ENCODE peak calls at places on chromosome 9, in ten cellular contexts. L is fibroblast of gingiva; X is AG10803; N is RCC 7860; G is stimulated activated CD8-positive, alpha-beta memory T cell treated with anti-CD3 and anti-CD28 coated beads, Interleukin-7, amount 100 ng/mL, for 48 hours; R is HFFc6; V is iPS DF 19.7; Z is stimulated activated CD4-positive, alpha-beta T cell treated with anti-CD3 and anti-CD28 coated beads, Interleukin-12 subunit alpha, Interleukin-12 subunit beta, amount 100 ng/mL, for 4 hours; O is HEK293T; D is H9. Y is an unnamed sample.
A peak's percentile ranks its signal among the peaks of the same experiment; 100 is the strongest.

GRCh38 chr9:126532019-126532462 is 81.7 kb upstream of the LMX1B start:
- DNase-seq in D (peak; percentile 25), L (peak; percentile 88), G (no peak), X (peak; percentile 58), Z (no peak), N (no peak), R (no peak), O (no peak), V (no peak), Y (no peak)

GRCh38 chr9:75866273-75866871 is 24.1 kb upstream of the PCSK5 start:
- DNase-seq in L (peak; percentile 41), N (peak; percentile 37), Z (peak; percentile 17), V (no peak), G (no peak), X (peak; percentile 46), D (no peak), R (peak; percentile 20), O (peak; percentile 28), Y (peak; percentile 59)

GRCh38 chr9:95100071-95100627 is 217.4 kb downstream of the FANCC start:
- DNase-seq in N (peak; percentile 36), Z (no peak), D (no peak), O (no peak), L (no peak), G (no peak), V (no peak), R (no peak), X (peak; percentile 41), Y (peak; percentile 79)

GRCh38 chr9:88433583-88434240 is 45.5 kb downstream of the SPIN1 start:
- DNase-seq in L (no peak), V (no peak), Z (no peak), O (no peak), G (no peak), D (no peak), X (no peak), N (peak; percentile 44), R (peak; percentile 17), Y (no peak)

GRCh38 chr9:98118640-98119601 is at the start of gene TRIM14:
- DNase-seq in V (no peak), N (peak; percentile 46), G (peak; percentile 41), O (peak; percentile 63), X (peak; percentile 41), R (peak; percentile 49), Z (peak; percentile 56), D (peak; percentile 80), L (peak; percentile 44), Y (no peak)

GRCh38 chr9:82606761-82607382 is 456.1 kb downstream of the RASEF start:
- DNase-seq in X (peak; percentile 72), D (peak; percentile 53), Z (no peak), O (peak; percentile 53), L (peak; percentile 62), V (peak; percentile 38), N (peak; percentile 51), R (peak; percentile 74), G (no peak), Y (peak; percentile 59)

GRCh38 chr9:68705636-68706578 is 867 bp downstream of the PIP5K1B start:
- DNase-seq in V (no peak), O (peak; percentile 14), R (no peak), G (no peak), L (no peak), Z (no peak), X (no peak), N (no peak), D (peak; percentile 29), Y (no peak)

GRCh38 chr9:34179528-34180138 is 790 bp downstream of the UBAP1 start:
- DNase-seq in R (peak; percentile 50), V (no peak), D (no peak), O (no peak), L (peak; percentile 88), Z (no peak), X (peak; percentile 79), N (no peak), G (no peak), Y (no peak)

GRCh38 chr9:87683751-87684626 is 41.9 kb upstream of the CTSL start:
- DNase-seq in D (peak; percentile 55), O (no peak), V (no peak), Z (no peak), R (no peak), N (no peak), G (no peak), L (no peak), X (no peak), Y (no peak)

GRCh38 chr9:117073539-117074336 is 341.1 kb downstream of the ASTN2 start:
- DNase-seq in V (peak; percentile 12), X (no peak), Z (no peak), L (no peak), D (peak; percentile 67), O (peak; percentile 39), R (no peak), N (no peak), G (no peak), Y (peak; percentile 19)

GRCh38 chr9:407255-407654 is 192.6 kb downstream of the DOCK8 start:
- DNase-seq in Z (no peak), V (no peak), O (no peak), R (no peak), L (peak; percentile 9), G (no peak), X (no peak), D (no peak), N (no peak), Y (peak; percentile 6)

GRCh38 chr9:109182940-109183798 is 16.1 kb upstream of the FRRS1L start:
- DNase-seq in V (no peak), X (peak; percentile 25), R (peak; percentile 4), D (peak; percentile 72), Z (no peak), N (peak; percentile 47), G (no peak), O (peak; percentile 62), L (peak; percentile 15), Y (peak; percentile 39)

GRCh38 chr9:105401651-105402050 is 46.2 kb upstream of the FSD1L start:
- DNase-seq in D (no peak), X (peak; percentile 48), R (peak; percentile 24), Z (no peak), L (peak; percentile 46), G (no peak), V (no peak), N (no peak), O (no peak), Y (no peak)

GRCh38 chr9:97985058-97985861 is 2.1 kb downstream of the ANP32B start:
- DNase-seq in N (no peak), V (no peak), O (peak; percentile 26), D (peak; percentile 41), G (no peak), R (no peak), Z (peak; percentile 41), X (peak; percentile 20), L (peak; percentile 12), Y (no peak)

GRCh38 chr9:68702493-68702892 is 2.5 kb upstream of the PIP5K1B start:
- DNase-seq in N (no peak), D (no peak), O (no peak), L (no peak), Z (no peak), G (no peak), R (no peak), V (no peak), X (no peak), Y (peak; percentile 29)

GRCh38 chr9:132541966-132542830 is 40.2 kb upstream of the BARHL1 start:
- DNase-seq in O (no peak), Z (no peak), X (no peak), R (no peak), D (no peak), L (no peak), V (no peak), N (no peak), G (no peak), Y (no peak)

GRCh38 chr9:98006127-98006796 is 23.1 kb downstream of the ANP32B start:
- DNase-seq in Z (no peak), X (no peak), O (no peak), N (no peak), L (peak; percentile 68), D (no peak), R (no peak), V (no peak), G (no peak), Y (no peak)

GRCh38 chr9:104094534-104095020 is 468 bp downstream of the SMC2 start:
- DNase-seq in X (no peak), D (no peak), O (no peak), V (no peak), R (no peak), G (no peak), N (no peak), L (no peak), Z (no peak), Y (no peak)

GRCh38 chr9:71975833-71976232 is 64.4 kb downstream of the C9orf85 start:
- DNase-seq in R (peak; percentile 20), L (no peak), G (no peak), V (no peak), N (no peak), D (no peak), X (peak; percentile 24), O (no peak), Z (no peak), Y (no peak)

GRCh38 chr9:129436751-129437625 is 183.9 kb downstream of the C9orf50 start:
- DNase-seq in R (no peak), X (peak; percentile 43), D (no peak), O (peak; percentile 53), Z (peak; percentile 34), L (peak; percentile 15), V (no peak), N (no peak), G (no peak), Y (no peak)

GRCh38 chr9:93305497-93306020 is 121.6 kb downstream of the WNK2 start:
- DNase-seq in N (no peak), L (no peak), R (no peak), Z (no peak), D (peak; percentile 24), X (no peak), V (no peak), G (no peak), O (no peak), Y (no peak)

GRCh38 chr9:107180206-107180605 is 102.9 kb upstream of the RAD23B start:
- DNase-seq in D (no peak), V (no peak), O (no peak), G (no peak), X (no peak), R (no peak), Z (no peak), N (no peak), L (no peak), Y (no peak)

GRCh38 chr9:34606908-34607307 is 5.0 kb downstream of the RPP25L start:
- DNase-seq in N (no peak), O (no peak), V (no peak), L (no peak), Z (no peak), G (no peak), D (no peak), R (no peak), X (no peak), Y (no peak)

GRCh38 chr9:35106343-35106730 is 3.4 kb upstream of the STOML2 start:
- DNase-seq in L (no peak), N (no peak), D (no peak), R (no peak), G (no peak), V (no peak), Z (no peak), X (no peak), O (no peak), Y (no peak)

GRCh38 chr9:95076696-95077052 is 240.8 kb downstream of the FANCC start:
- DNase-seq in O (no peak), R (no peak), V (no peak), Z (no peak), D (no peak), G (no peak), X (no peak), L (no peak), N (no peak), Y (no peak)

GRCh38 chr9:109417054-109417453 is 81.1 kb downstream of the PTPN3 start:
- DNase-seq in V (no peak), X (no peak), N (no peak), L (peak; percentile 35), G (no peak), R (no peak), D (no peak), O (no peak), Z (no peak), Y (no peak)

GRCh38 chr9:137740311-137740710 is 121.5 kb downstream of the EHMT1 start:
- DNase-seq in L (no peak), O (peak; percentile 71), R (peak; percentile 9), V (no peak), Z (no peak), G (no peak), N (no peak), X (peak; percentile 45), D (no peak), Y (no peak)

GRCh38 chr9:5326893-5327548 is 12.7 kb downstream of the RLN1 start:
- DNase-seq in V (peak; percentile 90), R (no peak), N (no peak), L (no peak), X (no peak), D (peak; percentile 92), Z (no peak), G (no peak), O (no peak), Y (no peak)